ENCODE peak calls at places on chromosomes 7 and 10, in nine cellular contexts. I, J, G, Z, U, W, D, F and N are unnamed samples.

GRCh38 chr7:50262916-50263690 is 41.4 kb upstream of the IKZF1 start:
- DNase-seq in I (peak), J (no peak), G (no peak), Z (no peak), U (no peak), W (no peak), D (no peak), F (no peak), N (peak)

GRCh38 chr7:92695308-92696261 is 105.4 kb upstream of the FAM133B start:
- DNase-seq in I (no peak), J (peak), G (no peak), Z (peak), U (peak), W (peak), D (peak), F (peak), N (peak)

GRCh38 chr10:48506147-48506917 is 98.5 kb downstream of the ARHGAP22 start:
- DNase-seq in I (no peak), J (peak), G (no peak), Z (peak), U (peak), W (no peak), D (peak), F (peak), N (peak)

GRCh38 chr10:84054743-84055142 is 84.6 kb upstream of the GHITM start:
- DNase-seq in I (no peak), J (no peak), G (no peak), Z (no peak), U (no peak), W (no peak), D (no peak), F (no peak), N (no peak)

GRCh38 chr10:127117125-127117524 is 79.3 kb downstream of the INSYN2A start:
- DNase-seq in I (no peak), J (peak), G (peak), Z (peak), U (peak), W (peak), D (peak), F (peak), N (peak)

GRCh38 chr7:23598321-23598720 is 1.1 kb downstream of the CCDC126 start:
- DNase-seq in I (no peak), J (no peak), G (no peak), Z (peak), U (no peak), W (no peak), D (no peak), F (no peak), N (peak)

GRCh38 chr7:28768577-28769147 is 189.5 kb downstream of the TRIL start:
- DNase-seq in I (no peak), J (no peak), G (no peak), Z (no peak), U (peak), W (no peak), D (peak), F (peak), N (peak)

GRCh38 chr7:101940830-101941229 is 123.4 kb downstream of the CUX1 start:
- DNase-seq in I (no peak), J (peak), G (no peak), Z (no peak), U (no peak), W (peak), D (no peak), F (no peak), N (no peak)

GRCh38 chr7:27241189-27242045 is 1.2 kb upstream of the EVX1 start:
- DNase-seq in I (no peak), J (no peak), G (no peak), Z (no peak), U (no peak), W (peak), D (no peak), F (no peak), N (no peak)

GRCh38 chr10:100482834-100483185 is 20.0 kb downstream of the WNT8B start:
- DNase-seq in I (no peak), J (no peak), G (no peak), Z (no peak), U (no peak), W (no peak), D (no peak), F (no peak), N (no peak)
- TF ChIP-seq CTCF in I (no peak), J (no peak), G (no peak), Z (no peak), U (no peak), W (peak), D (no peak), F (no peak), N (no peak)

GRCh38 chr7:54783952-54784351 is 24.9 kb upstream of the SEC61G start:
- DNase-seq in I (no peak), J (no peak), G (no peak), Z (no peak), U (no peak), W (no peak), D (no peak), F (no peak), N (no peak)
- TF ChIP-seq CTCF in I (no peak), J (no peak), G (no peak), Z (no peak), U (no peak), W (no peak), D (no peak), F (no peak), N (no peak)

GRCh38 chr10:132396495-132397035 is 435 bp upstream of the PWWP2B start:
- DNase-seq in I (peak), J (peak), G (no peak), Z (peak), U (no peak), W (peak), D (no peak), F (peak), N (peak)
- TF ChIP-seq CTCF in I (no peak), J (no peak), G (peak), Z (peak), U (peak), W (no peak), D (peak), F (no peak), N (peak)

GRCh38 chr10:70333268-70333667 is 49.2 kb downstream of the LRRC20 start:
- DNase-seq in I (no peak), J (no peak), G (no peak), Z (no peak), U (no peak), W (no peak), D (no peak), F (no peak), N (no peak)

GRCh38 chr10:70330671-70331070 is 46.9 kb upstream of the NPFFR1 start:
- DNase-seq in I (no peak), J (no peak), G (no peak), Z (no peak), U (no peak), W (no peak), D (no peak), F (no peak), N (no peak)

GRCh38 chr10:70328987-70329386 is 45.2 kb upstream of the NPFFR1 start:
- DNase-seq in I (no peak), J (no peak), G (no peak), Z (no peak), U (peak), W (no peak), D (no peak), F (no peak), N (no peak)

GRCh38 chr10:70331160-70331485 is 47.3 kb upstream of the NPFFR1 start:
- DNase-seq in I (no peak), J (no peak), G (no peak), Z (no peak), U (no peak), W (no peak), D (no peak), F (no peak), N (no peak)

GRCh38 chr10:70331486-70332268 is 47.9 kb upstream of the NPFFR1 start:
- DNase-seq in I (peak), J (peak), G (peak), Z (peak), U (peak), W (no peak), D (peak), F (peak), N (peak)
- TF ChIP-seq CTCF in I (peak), J (no peak), G (no peak), Z (peak), U (peak), W (no peak), D (peak), F (peak), N (no peak)

GRCh38 chr7:79520543-79520942 is 67.1 kb upstream of the MAGI2 start:
- DNase-seq in I (no peak), J (no peak), G (no peak), Z (no peak), U (no peak), W (no peak), D (no peak), F (no peak), N (no peak)
- TF ChIP-seq CTCF in I (no peak), J (no peak), G (no peak), Z (no peak), U (no peak), W (no peak), D (no peak), F (no peak), N (no peak)